ENCODE peak calls at places on chromosomes 16 and 17, in eight cellular contexts. O, S, X, M, Q, T, R and D are unnamed samples.

GRCh38 chr16:89700649-89701424 is 668 bp downstream of the SPATA2L start:
- DNase-seq in Q (peak), S (no peak), T (peak), X (peak), O (no peak), R (peak), M (no peak), D (peak)

GRCh38 chr17:17749921-17750320 is 68.7 kb downstream of the RAI1 start:
- DNase-seq in S (no peak), R (peak), T (peak), X (peak), M (no peak), O (peak), Q (peak), D (no peak)

GRCh38 chr17:50288306-50288705 is 14.0 kb downstream of the TMEM92 start:
- DNase-seq in R (no peak), X (no peak), S (no peak), M (no peak), T (no peak), Q (no peak), O (no peak), D (no peak)

GRCh38 chr16:25106567-25107465 is 4.7 kb upstream of the LCMT1 start:
- DNase-seq in O (peak), M (peak), Q (peak), X (peak), T (peak), S (peak), R (peak), D (peak)

GRCh38 chr17:43219746-43220380 is 8.2 kb downstream of the TMEM106A start:
- DNase-seq in R (no peak), S (no peak), X (no peak), M (no peak), T (no peak), O (no peak), Q (no peak), D (no peak)

GRCh38 chr17:5234645-5235576 is at the start of gene SCIMP:
- DNase-seq in M (no peak), S (peak), X (no peak), R (no peak), O (no peak), Q (no peak), T (no peak), D (no peak)

GRCh38 chr17:9817086-9817485 is 4.8 kb downstream of the GSG1L2 start:
- DNase-seq in M (no peak), R (peak), O (peak), T (peak), Q (peak), X (peak), S (no peak), D (peak)

GRCh38 chr17:74759243-74759801 is 10.9 kb downstream of the NHERF1 start:
- DNase-seq in M (no peak), R (no peak), X (no peak), Q (no peak), O (no peak), T (no peak), S (no peak), D (no peak)

GRCh38 chr17:27414271-27414670 is 42.0 kb upstream of the KSR1 start:
- DNase-seq in S (no peak), Q (no peak), M (no peak), T (no peak), O (no peak), X (no peak), R (no peak), D (peak)

GRCh38 chr17:79563237-79564013 is 47.4 kb downstream of the RBFOX3 start:
- DNase-seq in S (no peak), T (peak), Q (no peak), R (no peak), O (peak), X (peak), M (no peak), D (peak)

GRCh38 chr16:9661336-9661735 is 520.9 kb downstream of the GRIN2A start:
- DNase-seq in T (no peak), R (no peak), Q (no peak), S (no peak), M (no peak), O (no peak), X (no peak), D (no peak)

GRCh38 chr16:21158208-21159110 is at the start of gene LDAF1:
- DNase-seq in T (peak), X (peak), S (peak), M (peak), O (peak), R (peak), Q (peak), D (peak)

GRCh38 chr16:2752850-2753522 is 548 bp downstream of the SRRM2 start:
- DNase-seq in S (peak), M (no peak), Q (peak), X (peak), O (peak), R (no peak), T (peak), D (peak)

GRCh38 chr17:60095381-60095780 is 16.7 kb upstream of the HEATR6 start:
- DNase-seq in T (no peak), O (no peak), X (no peak), R (no peak), S (no peak), Q (no peak), M (no peak), D (no peak)

GRCh38 chr17:30235386-30236296 is at the start of gene SLC6A4:
- DNase-seq in S (no peak), Q (no peak), O (no peak), M (no peak), T (no peak), X (no peak), R (peak), D (no peak)

GRCh38 chr16:822174-822908 is 21.8 kb upstream of the GNG13 start:
- DNase-seq in S (no peak), M (no peak), O (no peak), T (no peak), X (no peak), Q (no peak), R (no peak), D (no peak)

GRCh38 chr17:79859676-79860615 is 20.7 kb upstream of the CBX4 start:
- DNase-seq in M (no peak), R (no peak), O (no peak), Q (no peak), T (no peak), X (no peak), S (no peak), D (no peak)

GRCh38 chr17:40501499-40501911 is at the start of gene TNS4:
- DNase-seq in Q (no peak), O (peak), X (peak), R (no peak), S (no peak), M (no peak), T (no peak), D (peak)

GRCh38 chr17:12842936-12843335 is 53.6 kb downstream of the ARHGAP44 start:
- DNase-seq in X (no peak), O (no peak), Q (no peak), R (no peak), S (no peak), T (no peak), M (no peak), D (no peak)

GRCh38 chr17:10394201-10394887 is 21.5 kb upstream of the MYH13 start:
- DNase-seq in Q (no peak), X (no peak), O (no peak), R (no peak), S (no peak), T (no peak), M (no peak), D (no peak)

GRCh38 chr16:56932588-56933265 is 785 bp downstream of the HERPUD1 start:
- DNase-seq in X (peak), Q (peak), R (peak), S (peak), M (peak), O (peak), T (peak), D (peak)

DNA sequence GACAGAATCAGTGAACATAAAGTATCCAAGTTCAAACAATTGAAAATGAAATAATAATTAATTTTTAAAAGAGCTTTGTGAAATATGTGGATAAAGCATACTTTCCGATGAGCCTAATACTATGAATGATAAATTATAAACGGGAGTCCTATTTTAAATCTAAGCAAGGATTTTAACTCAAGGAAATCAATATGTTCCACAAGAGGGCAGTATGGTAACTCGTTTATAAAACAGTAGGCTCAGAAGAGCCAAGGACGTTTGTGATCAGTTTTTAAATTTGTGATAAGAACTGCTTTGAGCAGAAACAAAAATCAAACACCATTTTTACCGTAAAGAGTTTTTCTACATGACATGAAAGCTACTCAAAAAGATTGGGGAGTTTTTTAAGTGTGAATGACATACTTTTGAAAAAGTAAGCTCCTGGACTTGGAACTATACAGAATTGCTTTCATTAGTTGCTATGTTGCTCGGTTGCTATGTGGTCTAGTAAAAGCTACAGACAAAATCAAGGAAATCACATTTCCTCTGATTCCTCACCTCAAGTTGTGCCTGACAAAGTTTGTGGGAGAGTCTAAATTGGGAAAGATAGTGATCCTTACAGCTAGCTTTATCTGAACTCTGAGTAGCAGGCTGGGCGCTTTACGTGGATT is 11.8 kb upstream of the TEKT1 start:
- DNase-seq in T (no peak), X (peak), O (peak), Q (no peak), M (no peak), R (no peak), S (no peak), D (peak)
- TF ChIP-seq CTCF in T (peak), X (peak), O (peak), Q (no peak), M (peak), R (peak), S (peak), D (peak)

GRCh38 chr17:45261577-45262515 is at the start of gene SPATA32:
- DNase-seq in X (peak), Q (peak), T (peak), R (peak), M (no peak), S (peak), O (no peak), D (no peak)

GRCh38 chr17:45264430-45264829 is 2.5 kb upstream of the SPATA32 start:
- DNase-seq in O (no peak), M (no peak), R (no peak), T (no peak), S (no peak), Q (no peak), X (no peak), D (no peak)

GRCh38 chr17:45263477-45263860 is 1.6 kb upstream of the SPATA32 start:
- DNase-seq in S (no peak), T (no peak), Q (no peak), X (no peak), R (peak), O (no peak), M (no peak), D (no peak)

GRCh38 chr17:45264988-45265387 is 3.1 kb upstream of the SPATA32 start:
- DNase-seq in M (no peak), X (no peak), S (no peak), O (no peak), R (no peak), Q (no peak), T (no peak), D (no peak)

DNA sequence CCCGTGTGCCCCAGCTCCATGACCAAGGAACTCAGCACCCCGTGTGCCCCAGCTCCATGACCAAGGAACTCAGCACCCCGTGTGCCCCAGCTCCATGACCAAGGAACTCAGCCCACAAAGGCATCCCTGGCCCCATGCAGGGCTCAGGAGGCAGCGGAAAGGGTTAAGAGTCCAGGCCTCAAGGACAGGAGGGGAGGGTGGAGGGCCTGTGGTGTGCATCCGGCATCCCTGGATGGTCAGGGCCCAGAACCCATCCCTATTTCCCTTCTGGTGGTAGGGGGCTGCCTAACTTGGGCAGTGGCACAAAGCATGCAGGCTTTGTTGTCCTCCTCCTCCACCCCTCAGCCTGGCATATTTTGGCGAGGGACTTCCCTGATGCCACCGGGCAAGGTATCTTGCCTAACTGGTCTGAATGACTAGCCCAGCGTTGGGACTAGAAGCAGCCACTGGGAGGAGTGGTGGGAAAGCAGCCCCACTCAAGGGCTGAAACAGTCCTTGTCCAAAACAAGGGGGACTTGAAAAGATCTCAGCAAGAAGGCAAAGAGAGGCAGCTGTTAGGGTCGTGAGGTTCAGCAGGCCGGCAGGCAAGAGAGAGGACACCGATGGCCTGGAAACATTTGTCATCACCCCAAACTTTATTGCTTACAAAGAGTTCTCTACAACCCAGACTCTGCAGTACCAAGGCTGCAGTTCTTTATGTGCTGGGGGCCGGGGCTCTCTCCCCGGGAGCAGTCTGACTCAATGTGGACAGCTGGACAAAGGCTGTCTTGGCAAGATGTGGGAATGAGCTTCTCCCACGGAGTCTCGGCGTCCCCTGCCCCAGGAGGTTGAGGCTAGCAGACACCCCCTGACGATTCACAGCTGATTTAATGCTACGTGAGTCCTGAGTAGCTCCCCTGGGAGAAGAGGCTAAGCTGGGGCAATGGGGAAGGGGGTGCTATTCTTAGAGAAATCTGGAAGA is 902 bp upstream of the SPATA32 start:
- DNase-seq in R (peak), Q (no peak), T (no peak), O (no peak), M (no peak), S (no peak), X (peak), D (no peak)
- TF ChIP-seq CTCF in R (no peak), Q (no peak), T (no peak), O (no peak), M (no peak), S (no peak), X (peak), D (no peak)

GRCh38 chr16:84044108-84044488 is 1.5 kb upstream of the SLC38A8 start:
- DNase-seq in T (peak), Q (no peak), X (peak), R (peak), M (no peak), O (no peak), S (no peak), D (peak)
- TF ChIP-seq CTCF in T (peak), Q (no peak), X (peak), R (peak), M (no peak), O (no peak), S (peak), D (peak)

DNA sequence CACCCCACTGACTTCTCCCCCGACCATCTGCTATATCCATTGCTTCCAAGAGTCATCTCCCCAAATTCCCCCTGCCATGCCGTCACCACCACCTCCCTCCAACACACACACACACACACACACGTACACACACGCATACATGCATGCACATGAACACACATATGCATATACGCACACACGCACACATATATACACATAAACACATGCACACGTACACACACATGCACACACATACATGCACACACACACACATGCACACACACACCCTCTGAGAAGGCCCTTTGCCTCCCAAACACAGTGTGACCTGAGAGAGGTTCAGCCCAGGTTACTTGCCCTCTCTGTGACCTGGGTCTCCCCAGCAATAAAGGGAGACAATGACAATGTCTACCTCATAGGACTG is 95.1 kb downstream of the ZNF423 start:
- DNase-seq in X (no peak), O (no peak), T (no peak), S (no peak), M (no peak), Q (no peak), R (no peak), D (no peak)
- TF ChIP-seq CTCF in X (no peak), O (no peak), T (no peak), S (no peak), M (no peak), Q (no peak), R (no peak), D (no peak)

GRCh38 chr16:22428654-22429053 is 54.2 kb upstream of the CDR2 start:
- DNase-seq in X (no peak), T (no peak), M (no peak), O (no peak), S (peak), R (no peak), Q (no peak), D (no peak)
- TF ChIP-seq CTCF in X (no peak), T (no peak), M (no peak), O (no peak), S (no peak), R (no peak), Q (no peak), D (no peak)

GRCh38 chr17:28574536-28574935 is 2.2 kb downstream of the ALDOC start:
- DNase-seq in R (no peak), T (no peak), S (no peak), Q (no peak), M (no peak), X (no peak), O (no peak), D (no peak)
- TF ChIP-seq CTCF in R (peak), T (no peak), S (peak), Q (no peak), M (no peak), X (peak), O (no peak), D (no peak)

DNA sequence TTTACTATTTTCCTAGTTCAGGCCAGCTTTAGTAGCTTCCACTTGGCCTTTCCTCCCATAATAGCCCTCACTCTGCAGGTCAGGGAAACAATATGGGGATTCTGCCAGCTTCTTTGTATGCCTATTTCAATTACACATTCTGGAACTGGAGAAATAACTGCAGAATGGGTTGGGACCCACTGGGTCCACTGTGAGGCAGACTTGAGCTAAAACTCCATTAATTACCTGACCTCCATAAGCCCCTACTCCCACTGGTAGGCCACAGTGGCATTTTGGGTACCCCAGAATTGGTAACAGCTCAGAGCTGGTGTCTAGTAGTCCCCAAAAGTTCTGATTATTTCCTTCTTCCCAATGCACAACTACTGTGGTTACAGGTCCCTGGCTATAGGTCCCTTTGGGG is 16.7 kb upstream of the TENT4B start:
- DNase-seq in Q (no peak), R (no peak), T (no peak), M (no peak), O (no peak), X (no peak), S (no peak), D (no peak)
- TF ChIP-seq CTCF in Q (no peak), R (peak), T (no peak), M (no peak), O (no peak), X (no peak), S (peak), D (no peak)

DNA sequence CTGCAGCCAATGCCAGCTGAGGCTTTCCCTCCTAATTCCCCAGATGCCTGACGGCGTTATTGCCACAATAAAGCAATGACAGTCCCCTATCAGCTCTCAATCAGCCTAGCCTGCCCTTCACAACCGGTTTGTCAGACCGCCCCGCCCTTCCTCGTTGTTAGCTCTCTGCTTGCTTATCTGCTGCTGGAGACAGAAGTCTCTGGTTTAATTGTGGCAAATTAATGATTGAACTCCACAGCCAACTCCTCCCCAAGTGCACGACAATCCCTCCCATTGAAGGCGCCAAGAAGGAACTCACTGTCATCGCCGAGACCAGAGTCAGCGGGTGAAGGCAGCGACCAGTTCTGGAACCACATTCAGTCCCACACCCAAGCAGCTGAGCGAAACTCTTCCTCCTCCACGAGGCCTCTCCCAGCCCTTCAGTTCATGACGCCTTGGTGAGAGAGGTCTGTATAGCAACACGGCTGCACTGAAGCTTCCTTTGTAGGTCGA is 474.4 kb downstream of the SLC39A11 start:
- DNase-seq in R (no peak), S (no peak), M (no peak), X (peak), T (no peak), O (no peak), Q (peak), D (no peak)
- TF ChIP-seq CTCF in R (no peak), S (no peak), M (no peak), X (no peak), T (no peak), O (no peak), Q (no peak), D (no peak)

GRCh38 chr17:65417406-65418221 is 143.8 kb downstream of the AXIN2 start:
- DNase-seq in O (no peak), R (no peak), M (no peak), S (no peak), T (no peak), X (no peak), Q (no peak), D (peak)

GRCh38 chr17:65418622-65419021 is 142.8 kb downstream of the AXIN2 start:
- DNase-seq in X (peak), Q (no peak), O (no peak), R (no peak), S (no peak), T (no peak), M (no peak), D (peak)

GRCh38 chr17:65423346-65424140 is 137.9 kb downstream of the AXIN2 start:
- DNase-seq in M (no peak), R (no peak), Q (peak), X (no peak), O (no peak), S (no peak), T (no peak), D (no peak)
- TF ChIP-seq CTCF in M (no peak), R (no peak), Q (no peak), X (no peak), O (no peak), S (no peak), T (no peak), D (no peak)